ENCODE peak calls at places on chromosomes 5 and 9, in nine cellular contexts. Y is OCI-LY7; U is stimulated activated CD4-positive, alpha-beta T cell treated with anti-CD3 and anti-CD28 coated beads, TNF-alpha, amount 100 ng/mL, for 4 hours; M is stimulated activated CD8-positive, alpha-beta memory T cell treated with anti-CD3 and anti-CD28 coated beads, Interleukin-2, amount 100 ng/mL, for 48 hours; I is SW 1271; D is NCI-H460; W is cerebellar cortex; V is dorsolateral prefrontal cortex; N is activated effector memory CD4-positive, alpha-beta T cell treated with anti-CD3 and anti-CD28 coated beads, Interleukin-2, amount 50 U/mL, for 16 hours. O is an unnamed sample.

GRCh38 chr9:93267681-93268505 is 84.0 kb downstream of the WNK2 start:
- DNase-seq in Y (peak; percentile 49), U (no peak), M (no peak), I (no peak), D (no peak), W (no peak), V (no peak), N (peak; percentile 61), O (peak; percentile 1)

GRCh38 chr5:172792693-172793570 is 21.9 kb upstream of the DUSP1 start:
- DNase-seq in Y (no peak), U (no peak), M (no peak), I (no peak), D (no peak), W (no peak), V (no peak), N (peak; percentile 36), O (no peak)

GRCh38 chr9:15670884-15671283 is 118.0 kb downstream of the CCDC171 start:
- DNase-seq in Y (no peak), U (no peak), M (no peak), I (no peak), D (no peak), W (no peak), V (no peak), N (no peak), O (no peak)

GRCh38 chr5:172188893-172189692 is 1.1 kb upstream of the STK10 start:
- DNase-seq in Y (no peak), U (no peak), M (no peak), I (no peak), D (no peak), W (peak; percentile 61), V (no peak), N (peak; percentile 50), O (no peak)

GRCh38 chr5:17378346-17378984 is 119.6 kb upstream of the TAF11L2 start:
- DNase-seq in Y (no peak), U (no peak), M (no peak), I (no peak), D (no peak), W (no peak), V (no peak), N (no peak), O (no peak)

GRCh38 chr5:1510151-1510561 is 13.6 kb downstream of the LPCAT1 start:
- DNase-seq in Y (no peak), U (no peak), M (no peak), I (no peak), D (no peak), W (no peak), V (peak; percentile 44), N (peak; percentile 41), O (no peak)

GRCh38 chr9:99181621-99182020 is 40.1 kb downstream of the ALG2 start:
- DNase-seq in Y (no peak), U (no peak), M (no peak), I (no peak), D (no peak), W (no peak), V (no peak), N (no peak), O (peak; percentile 55)

GRCh38 chr5:147621016-147621415 is 111.1 kb upstream of the DPYSL3 start:
- DNase-seq in Y (no peak), U (no peak), M (no peak), I (no peak), D (no peak), W (no peak), V (no peak), N (no peak), O (no peak)

GRCh38 chr5:80083115-80083890 is 48.2 kb downstream of the THBS4 start:
- DNase-seq in Y (peak; percentile 81), U (no peak), M (no peak), I (peak; percentile 24), D (peak; percentile 69), W (peak; percentile 75), V (no peak), N (peak; percentile 65), O (peak; percentile 26)